ENCODE peak calls at places on chromosomes 6 and 20, in four cellular contexts. T is nucleus accumbens, V is frontal cortex, E is LoVo. Z is an unnamed sample.

GRCh38 chr6:79718509-79719247 is 87.5 kb downstream of the SH3BGRL2 start:
- DNase-seq in T (no peak), V (no peak), E (no peak), Z (no peak)

GRCh38 chr6:29602564-29603361 is 17.8 kb downstream of the OR2H2 start:
- DNase-seq in T (no peak), V (no peak), E (no peak), Z (no peak)

GRCh38 chr6:129785081-129785755 is 75.2 kb upstream of the ARHGAP18 start:
- DNase-seq in T (no peak), V (no peak), E (no peak), Z (no peak)

GRCh38 chr6:153145591-153145990 is 14.5 kb upstream of the RGS17 start:
- DNase-seq in T (no peak), V (no peak), E (no peak), Z (no peak)

GRCh38 chr6:29943053-29943966 is 978 bp downstream of the HLA-A start:
- DNase-seq in T (no peak), V (no peak), E (no peak), Z (no peak)

GRCh38 chr20:56429941-56430340 is 17.9 kb downstream of the CASS4 start:
- DNase-seq in T (no peak), V (no peak), E (no peak), Z (no peak)

GRCh38 chr6:161031721-161032495 is 40.3 kb downstream of the MAP3K4 start:
- DNase-seq in T (no peak), V (no peak), E (no peak), Z (peak; percentile 51)

GRCh38 chr6:30075987-30076311 is 380 bp upstream of the RNF39 start:
- DNase-seq in T (no peak), V (no peak), E (peak; percentile 87), Z (no peak)

GRCh38 chr6:31965700-31966099 is 6.2 kb downstream of the DXO start:
- DNase-seq in T (no peak), V (no peak), E (no peak), Z (no peak)

GRCh38 chr6:166663568-166663967 is 36.5 kb upstream of the RPS6KA2 start:
- DNase-seq in T (no peak), V (no peak), E (no peak), Z (no peak)

GRCh38 chr20:37598101-37598530 is 70.4 kb upstream of the BLCAP start:
- DNase-seq in T (no peak), V (no peak), E (no peak), Z (no peak)

GRCh38 chr6:52020961-52021570 is 66.3 kb downstream of the PKHD1 start:
- DNase-seq in T (no peak), V (no peak), E (peak; percentile 61), Z (no peak)

GRCh38 chr6:168537485-168537884 is 96.5 kb downstream of the SMOC2 start:
- DNase-seq in T (no peak), V (no peak), E (no peak), Z (no peak)

GRCh38 chr6:88987922-88988321 is 24.5 kb upstream of the RNGTT start:
- DNase-seq in T (no peak), V (no peak), E (no peak), Z (no peak)

GRCh38 chr6:75151013-75151412 is 54.8 kb downstream of the COL12A1 start:
- DNase-seq in T (no peak), V (no peak), E (no peak), Z (no peak)

GRCh38 chr6:155013457-155013876 is 18.4 kb downstream of the TIAM2 start:
- DNase-seq in T (no peak), V (no peak), E (no peak), Z (no peak)

GRCh38 chr6:154537486-154537885 is 27.0 kb upstream of the CNKSR3 start:
- DNase-seq in T (no peak), V (no peak), E (no peak), Z (no peak)

GRCh38 chr6:135147637-135148592 is 33.2 kb upstream of the MYB start:
- DNase-seq in T (no peak), V (no peak), E (no peak), Z (no peak)

GRCh38 chr6:139030539-139030938 is 2.0 kb downstream of the ABRACL start:
- DNase-seq in T (no peak), V (no peak), E (no peak), Z (no peak)

GRCh38 chr6:168104636-168105035 is 25.6 kb upstream of the FRMD1 start:
- DNase-seq in T (no peak), V (no peak), E (no peak), Z (no peak)

GRCh38 chr6:43933111-43933885 is 163.3 kb downstream of the VEGFA start:
- DNase-seq in T (no peak), V (no peak), E (no peak), Z (no peak)

Z was measured in retinal pigment epithelial cell.